ENCODE peak calls at places on chromosomes 4 and X, in six cellular contexts. B is nephron progenitor cell, F is adrenal gland, G is left ventricle myocardium inferior, X is WERI-Rb-1, A is lung. U is an unnamed sample.

GRCh38 chr4:127203561-127204260 is 429.0 kb upstream of the INTU start:
- DNase-seq in B (no peak), F (no peak), G (no peak), X (no peak), A (no peak), U (no peak)

GRCh38 chrX:38166478-38167083 is 54.1 kb downstream of the SRPX start:
- DNase-seq in B (peak; percentile 8), F (peak; percentile 43), G (no peak), X (peak; percentile 7), A (no peak), U (peak; percentile 7)

GRCh38 chrX:107429090-107429489 is 20.4 kb upstream of the FRMPD3 start:
- DNase-seq in B (peak; percentile 35), F (peak; percentile 33), G (no peak), X (peak; percentile 53), A (no peak), U (no peak)

GRCh38 chr4:132062611-132063239 is 1086.4 kb upstream of the PCDH10 start:
- DNase-seq in B (no peak), F (no peak), G (no peak), X (no peak), A (no peak), U (no peak)

GRCh38 chr4:8377103-8378075 is 63.1 kb downstream of the ACOX3 start:
- DNase-seq in B (no peak), F (no peak), G (peak; percentile 10), X (no peak), A (no peak), U (no peak)

GRCh38 chrX:132622130-132622529 is 133.3 kb upstream of the MBNL3 start:
- DNase-seq in B (no peak), F (peak; percentile 18), G (no peak), X (no peak), A (no peak), U (no peak)

GRCh38 chrX:86379209-86379608 is 231.0 kb downstream of the DACH2 start:
- DNase-seq in B (no peak), F (no peak), G (no peak), X (no peak), A (no peak), U (no peak)

GRCh38 chr4:2948895-2949781 is 14.1 kb downstream of the NOP14 start:
- DNase-seq in B (no peak), F (peak; percentile 71), G (no peak), X (peak; percentile 62), A (no peak), U (no peak)

GRCh38 chr4:108320066-108320465 is 151.3 kb upstream of the LEF1 start:
- DNase-seq in B (no peak), F (no peak), G (no peak), X (no peak), A (no peak), U (no peak)

GRCh38 chr4:76007089-76007559 is at the start of gene CXCL9:
- DNase-seq in B (no peak), F (no peak), G (no peak), X (no peak), A (no peak), U (no peak)

GRCh38 chr4:85905761-85906160 is 430.8 kb downstream of the ARHGAP24 start:
- DNase-seq in B (no peak), F (no peak), G (no peak), X (no peak), A (no peak), U (no peak)

GRCh38 chrX:72712094-72712755 is 1.9 kb downstream of the PHKA1 start:
- DNase-seq in B (no peak), F (peak; percentile 28), G (no peak), X (no peak), A (no peak), U (no peak)

GRCh38 chr4:22485751-22486150 is 30.1 kb downstream of the ADGRA3 start:
- DNase-seq in B (no peak), F (peak; percentile 10), G (no peak), X (no peak), A (no peak), U (no peak)

DNA sequence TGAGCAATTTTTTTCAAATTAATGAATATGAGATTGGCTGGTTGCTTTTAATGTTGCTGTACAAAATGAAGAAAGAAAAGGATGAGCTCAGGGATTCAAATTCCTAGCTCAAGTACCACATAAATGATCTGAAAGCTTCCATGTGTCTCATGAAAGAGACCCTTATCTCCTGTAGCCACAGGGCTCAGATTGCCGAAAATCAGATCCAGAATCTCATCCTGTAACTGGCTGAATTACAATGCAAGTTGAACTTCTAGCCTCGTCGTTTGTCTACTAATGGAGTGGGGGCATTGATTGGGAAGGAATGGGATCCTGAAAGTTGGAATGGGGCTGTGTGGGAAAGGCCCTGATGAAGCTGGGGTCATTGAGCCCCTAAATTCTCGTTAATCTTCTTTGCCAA is 143.4 kb upstream of the ATP6AP2 start:
- DNase-seq in B (no peak), F (no peak), G (no peak), X (no peak), A (no peak), U (no peak)
- TF ChIP-seq CTCF in B (no peak), F (no peak), G (no peak), X (no peak), A (no peak), U (no peak)

GRCh38 chrX:53190363-53190960 is 34.5 kb downstream of the KDM5C start:
- DNase-seq in B (peak; percentile 7), F (no peak), G (no peak), X (peak; percentile 43), A (no peak), U (no peak)
- TF ChIP-seq CTCF in B (no peak), F (no peak), G (no peak), X (peak; percentile 43), A (no peak), U (no peak)

DNA sequence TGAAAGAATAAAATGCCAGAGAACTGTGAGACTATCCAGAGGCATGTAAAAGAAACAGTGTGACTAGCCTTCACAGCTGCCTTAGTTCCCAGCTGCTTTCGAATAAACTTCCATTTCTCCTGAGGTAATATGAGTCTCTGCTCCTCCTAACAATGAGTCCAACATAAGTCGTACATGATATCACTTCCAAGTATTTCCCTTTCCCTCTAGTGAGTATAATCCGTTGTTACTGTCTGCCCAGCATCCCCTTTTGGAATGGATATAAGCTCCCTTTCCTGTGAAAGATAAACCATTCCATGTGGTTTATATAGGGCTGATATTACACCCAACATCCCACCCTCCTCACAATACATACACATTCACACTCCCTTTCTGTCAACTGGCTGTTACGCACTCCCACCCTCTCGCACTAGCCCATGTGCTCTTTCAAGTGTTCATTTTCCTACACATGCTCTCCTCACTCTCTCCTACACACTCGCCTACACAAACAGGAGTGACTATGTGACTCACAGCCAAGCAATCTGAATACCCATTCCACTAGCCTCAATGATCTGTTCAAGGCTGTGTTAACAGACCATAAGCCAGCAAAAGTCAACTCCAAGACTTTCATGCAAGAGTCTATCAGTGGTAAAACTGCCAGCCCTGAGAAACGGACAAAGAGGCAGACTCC is 5.0 kb downstream of the NAF1 start:
- DNase-seq in B (no peak), F (no peak), G (no peak), X (no peak), A (no peak), U (no peak)
- TF ChIP-seq CTCF in B (no peak), F (no peak), G (no peak), X (no peak), A (no peak), U (no peak)

DNA sequence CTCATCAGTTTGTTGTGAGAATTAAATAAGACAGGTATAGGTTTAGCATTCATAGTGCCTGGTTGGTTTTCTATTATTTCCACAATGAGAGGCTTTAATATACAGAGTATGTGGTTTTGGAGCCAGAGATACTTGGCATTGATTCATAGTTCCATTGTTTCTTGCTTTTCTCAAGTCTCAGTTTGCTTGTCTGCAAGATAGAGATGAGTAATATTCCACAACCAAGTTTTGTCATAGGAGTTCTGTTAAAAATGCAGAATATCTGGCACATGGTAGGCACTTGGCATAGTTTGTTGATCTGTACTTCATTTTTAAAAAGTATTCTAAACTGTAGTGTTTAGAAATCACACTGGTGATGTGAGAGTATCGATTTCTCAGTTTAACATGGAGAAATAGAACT is 37.5 kb upstream of the EDA2R start:
- DNase-seq in B (no peak), F (no peak), G (no peak), X (no peak), A (no peak), U (no peak)
- TF ChIP-seq CTCF in B (no peak), F (no peak), G (no peak), X (no peak), A (no peak), U (no peak)

GRCh38 chr4:125315571-125316390 is 1.0 kb downstream of the FAT4 start:
- DNase-seq in B (peak; percentile 71), F (peak; percentile 28), G (peak; percentile 57), X (peak; percentile 60), A (peak; percentile 41), U (peak; percentile 21)
- TF ChIP-seq CTCF in B (no peak), F (no peak), G (peak; percentile 44), X (peak; percentile 35), A (no peak), U (no peak)

DNA sequence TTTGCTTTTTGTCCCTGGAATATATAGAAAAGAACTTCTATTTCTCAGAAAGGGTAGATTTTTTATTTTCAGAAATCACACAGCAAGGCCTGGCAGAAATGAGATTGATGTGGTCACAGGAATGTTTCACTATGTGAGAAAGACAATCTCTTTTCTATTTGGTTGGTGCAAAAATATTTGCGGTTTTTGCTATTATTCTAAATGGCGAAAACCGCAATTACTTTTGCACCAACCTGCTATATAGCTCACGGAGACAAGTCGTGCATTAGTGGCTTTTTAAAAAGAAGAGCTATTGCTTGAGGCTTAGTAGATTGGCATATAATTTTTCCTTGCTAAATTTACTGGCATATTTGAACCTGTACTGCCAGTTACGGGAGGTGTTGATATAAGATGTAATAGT is 100.4 kb downstream of the ITM2A start:
- DNase-seq in B (no peak), F (no peak), G (no peak), X (no peak), A (no peak), U (no peak)
- TF ChIP-seq CTCF in B (no peak), F (no peak), G (no peak), X (no peak), A (no peak), U (no peak)

DNA sequence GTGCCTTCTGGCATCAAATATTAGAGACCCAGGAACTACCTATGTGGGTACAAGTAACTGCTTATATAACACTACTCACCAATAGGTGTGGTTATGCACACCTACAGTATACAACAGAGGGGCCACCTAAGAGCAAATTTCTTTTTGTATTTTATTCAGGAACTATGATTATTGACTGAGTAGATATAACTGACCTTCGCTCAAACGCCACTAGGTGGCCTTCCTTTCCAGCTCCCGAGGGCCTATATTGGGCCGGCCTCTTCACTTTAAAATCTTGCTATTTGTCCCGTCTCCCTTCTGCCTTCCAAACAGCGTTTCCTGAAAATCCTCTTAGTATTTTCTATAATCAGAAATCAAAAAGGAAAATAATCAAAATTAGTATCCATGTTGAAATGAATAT is 19.9 kb upstream of the PABPC5 start:
- DNase-seq in B (peak; percentile 23), F (peak; percentile 53), G (no peak), X (no peak), A (no peak), U (no peak)
- TF ChIP-seq CTCF in B (peak; percentile 58), F (peak; percentile 48), G (peak; percentile 44), X (peak; percentile 38), A (no peak), U (no peak)

U was measured in GM20000.